ENCODE peak calls at places on chromosomes 11 and 22, in five cellular contexts. X, Z, E, G and L are unnamed samples.

GRCh38 chr22:39932918-39933649 is 27.1 kb upstream of the TMA7B start:
- DNase-seq in X (peak; percentile 35), Z (no peak), E (peak; percentile 78), G (peak; percentile 29), L (peak; percentile 73)

GRCh38 chr11:17927041-17927440 is 85.8 kb downstream of the SERGEF start:
- DNase-seq in X (no peak), Z (no peak), E (no peak), G (no peak), L (no peak)

GRCh38 chr22:35861451-35861850 is 143.8 kb downstream of the APOL5 start:
- DNase-seq in X (no peak), Z (no peak), E (no peak), G (no peak), L (no peak)

GRCh38 chr22:38921126-38921525 is 36.3 kb upstream of the APOBEC3A start:
- DNase-seq in X (peak; percentile 39), Z (no peak), E (no peak), G (no peak), L (no peak)

GRCh38 chr11:65419773-65420481 is 2.7 kb upstream of the NEAT1 start:
- DNase-seq in X (peak; percentile 77), Z (no peak), E (no peak), G (peak; percentile 92), L (peak; percentile 71)

GRCh38 chr11:72002841-72003775 is 4.4 kb downstream of the IL18BP start:
- DNase-seq in X (no peak), Z (no peak), E (no peak), G (no peak), L (peak; percentile 52)

GRCh38 chr11:94400839-94401772 is at the start of gene GPR83:
- DNase-seq in X (no peak), Z (no peak), E (no peak), G (no peak), L (no peak)

GRCh38 chr11:14537134-14537599 is 17.0 kb upstream of the PSMA1 start:
- DNase-seq in X (no peak), Z (no peak), E (no peak), G (peak; percentile 20), L (peak; percentile 59)

GRCh38 chr11:119376197-119376847 is 5.2 kb downstream of the USP2 start:
- DNase-seq in X (no peak), Z (no peak), E (no peak), G (peak; percentile 88), L (no peak)

GRCh38 chr11:113114452-113115027 is 153.3 kb downstream of the NCAM1 start:
- DNase-seq in X (no peak), Z (no peak), E (peak; percentile 13), G (peak; percentile 3), L (no peak)

GRCh38 chr11:61971177-61972111 is 4.0 kb upstream of the FTH1 start:
- DNase-seq in X (peak; percentile 88), Z (peak; percentile 66), E (peak; percentile 86), G (peak; percentile 99), L (peak; percentile 99)

GRCh38 chr11:40328890-40329617 is 1130.4 kb downstream of the LRRC4C start:
- DNase-seq in X (no peak), Z (no peak), E (no peak), G (peak; percentile 76), L (no peak)

GRCh38 chr11:124801014-124801413 is 808 bp upstream of the MSANTD2 start:
- DNase-seq in X (no peak), Z (no peak), E (no peak), G (no peak), L (no peak)

GRCh38 chr11:62548545-62549335 is 2.1 kb upstream of the AHNAK start:
- DNase-seq in X (no peak), Z (no peak), E (no peak), G (peak; percentile 78), L (no peak)

GRCh38 chr11:69278091-69278867 is 15.7 kb upstream of the MYEOV start:
- DNase-seq in X (no peak), Z (no peak), E (no peak), G (no peak), L (no peak)

GRCh38 chr11:20522536-20522935 is 76.9 kb upstream of the SLC6A5 start:
- DNase-seq in X (no peak), Z (no peak), E (no peak), G (no peak), L (no peak)
- TF ChIP-seq SRF in X (no peak), Z (no peak), E (no peak), G (no peak), L (no peak)

GRCh38 chr11:44005076-44005800 is 42.5 kb upstream of the ACCSL start:
- DNase-seq in X (no peak), Z (no peak), E (no peak), G (no peak), L (no peak)
- TF ChIP-seq CEBPB in X (no peak), Z (no peak), E (no peak), G (no peak), L (no peak)

DNA sequence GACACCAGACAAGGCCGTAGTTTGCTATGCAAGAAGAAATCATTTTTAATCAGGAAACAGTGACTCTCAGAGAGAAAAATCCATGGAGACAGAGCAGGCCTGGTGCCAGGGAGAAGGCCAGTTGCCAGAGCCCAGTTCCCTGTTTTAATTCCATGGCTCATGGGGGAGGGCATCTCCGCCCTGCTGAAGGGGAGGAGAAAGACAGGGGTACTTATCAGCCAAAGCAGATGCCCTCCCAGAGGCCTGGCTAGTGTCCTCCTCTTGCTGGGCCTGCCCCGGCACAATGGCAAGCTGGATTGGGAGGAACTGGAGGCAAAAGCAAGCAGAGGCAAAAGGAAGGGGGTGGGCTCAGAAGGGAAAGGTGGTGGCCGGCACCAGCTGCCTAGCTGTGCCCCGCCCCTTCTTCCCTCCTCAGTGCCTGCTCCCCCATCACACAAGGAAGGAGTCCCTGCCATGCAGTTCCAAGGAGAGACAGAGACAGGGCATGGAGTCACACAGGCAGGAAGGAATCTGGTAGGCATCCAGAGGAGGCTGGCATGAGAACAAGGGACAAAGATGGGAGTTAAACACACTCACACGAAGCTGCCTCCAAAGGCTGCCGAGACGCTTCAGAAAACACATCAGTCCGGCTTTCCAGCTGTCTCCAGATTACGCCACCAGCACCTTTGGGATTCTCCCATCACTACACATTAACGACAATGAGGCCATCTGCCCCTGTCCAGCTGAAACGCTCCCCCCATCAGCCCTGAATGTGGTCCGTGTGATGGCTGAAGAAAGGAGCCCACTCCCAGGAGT is 591.8 kb downstream of the BUD13 start:
- DNase-seq in X (no peak), Z (no peak), E (no peak), G (no peak), L (no peak)
- TF ChIP-seq SRF in X (no peak), Z (no peak), E (no peak), G (no peak), L (no peak)

GRCh38 chr11:59761985-59762384 is 6.8 kb downstream of the STX3 start:
- DNase-seq in X (no peak), Z (no peak), E (no peak), G (no peak), L (no peak)
- TF ChIP-seq CEBPB in X (no peak), Z (no peak), E (no peak), G (no peak), L (no peak)